ENCODE peak calls at places on chromosomes 2 and 18, in four cellular contexts. V is mammary epithelial cell; F is CD4-positive, alpha-beta T cell; Q is cardiac fibroblast. G is an unnamed sample.

GRCh38 chr2:38572167-38572566 is 30.6 kb downstream of the HNRNPLL start:
- DNase-seq in V (peak), F (no peak), Q (peak), G (no peak)

GRCh38 chr2:32418777-32419176 is 62.0 kb downstream of the BIRC6 start:
- DNase-seq in V (no peak), F (no peak), Q (peak), G (no peak)

GRCh38 chr2:235845245-235845644 is 322.9 kb downstream of the GBX2 start:
- DNase-seq in V (no peak), F (no peak), Q (no peak), G (no peak)

GRCh38 chr2:238256594-238257104 is 16.8 kb upstream of the HES6 start:
- DNase-seq in V (peak), F (peak), Q (peak), G (peak)

GRCh38 chr2:58699412-58699811 is 458.3 kb upstream of the FANCL start:
- DNase-seq in V (no peak), F (no peak), Q (no peak), G (no peak)

GRCh38 chr2:238489896-238490295 is 63.2 kb downstream of the ASB1 start:
- DNase-seq in V (no peak), F (no peak), Q (no peak), G (no peak)

GRCh38 chr18:27030403-27030802 is 154.7 kb downstream of the CHST9 start:
- DNase-seq in V (no peak), F (no peak), Q (no peak), G (no peak)

GRCh38 chr2:101983486-101983885 is 8.3 kb upstream of the IL1R2 start:
- DNase-seq in V (peak), F (no peak), Q (no peak), G (no peak)

GRCh38 chr18:9775172-9775571 is 67.1 kb downstream of the RAB31 start:
- DNase-seq in V (no peak), F (no peak), Q (no peak), G (no peak)

GRCh38 chr18:48958951-48959350 is 8.2 kb upstream of the SMAD7 start:
- DNase-seq in V (no peak), F (no peak), Q (no peak), G (no peak)

GRCh38 chr2:144401036-144401435 is 118.9 kb downstream of the ZEB2 start:
- DNase-seq in V (no peak), F (no peak), Q (no peak), G (no peak)

GRCh38 chr2:227503433-227504406 is 31.8 kb downstream of the AGFG1 start:
- DNase-seq in V (peak), F (no peak), Q (peak), G (no peak)

GRCh38 chr2:170354855-170355649 is 177.1 kb downstream of the MYO3B start:
- DNase-seq in V (no peak), F (no peak), Q (no peak), G (no peak)

GRCh38 chr18:48539406-48540328 is 836 bp downstream of the CTIF start:
- DNase-seq in V (peak), F (no peak), Q (peak), G (peak)

GRCh38 chr2:219368690-219369108 is 19.0 kb downstream of the DNPEP start:
- DNase-seq in V (peak), F (no peak), Q (peak), G (no peak)

GRCh38 chr2:162301151-162301804 is 17.2 kb downstream of the IFIH1 start:
- DNase-seq in V (peak), F (peak), Q (peak), G (no peak)

GRCh38 chr2:185608799-185609198 is 129.8 kb upstream of the FSIP2 start:
- DNase-seq in V (no peak), F (no peak), Q (peak), G (no peak)

GRCh38 chr2:184174493-184175112 is 423.7 kb upstream of the ZNF804A start:
- DNase-seq in V (no peak), F (no peak), Q (no peak), G (no peak)

GRCh38 chr2:95074663-95075439 is 46.8 kb downstream of the MRPS5 start:
- DNase-seq in V (no peak), F (peak), Q (no peak), G (no peak)

GRCh38 chr18:50757358-50757757 is 62.5 kb downstream of the MRO start:
- DNase-seq in V (no peak), F (no peak), Q (no peak), G (no peak)

GRCh38 chr2:235827585-235827992 is 333.7 kb downstream of the AGAP1 start:
- DNase-seq in V (no peak), F (no peak), Q (peak), G (no peak)

GRCh38 chr2:30927561-30928075 is 120.4 kb upstream of the CAPN13 start:
- DNase-seq in V (no peak), F (no peak), Q (no peak), G (no peak)

GRCh38 chr2:233210843-233211600 is 40.5 kb upstream of the ATG16L1 start:
- DNase-seq in V (peak), F (no peak), Q (peak), G (no peak)

GRCh38 chr2:46461716-46462171 is 17.6 kb upstream of the TMEM247 start:
- DNase-seq in V (no peak), F (no peak), Q (no peak), G (no peak)

GRCh38 chr2:23713352-23713751 is 213.6 kb downstream of the ATAD2B start:
- DNase-seq in V (no peak), F (no peak), Q (no peak), G (no peak)

GRCh38 chr2:175402591-175402990 is 221.1 kb upstream of the ATP5MC3 start:
- DNase-seq in V (no peak), F (no peak), Q (no peak), G (no peak)
- TF ChIP-seq CTCF in V (no peak), F (no peak), Q (no peak), G (no peak)

GRCh38 chr2:54660752-54661151 is 62.7 kb upstream of the EML6 start:
- DNase-seq in V (no peak), F (no peak), Q (no peak), G (no peak)
- TF ChIP-seq CTCF in V (no peak), F (no peak), Q (no peak), G (no peak)

DNA sequence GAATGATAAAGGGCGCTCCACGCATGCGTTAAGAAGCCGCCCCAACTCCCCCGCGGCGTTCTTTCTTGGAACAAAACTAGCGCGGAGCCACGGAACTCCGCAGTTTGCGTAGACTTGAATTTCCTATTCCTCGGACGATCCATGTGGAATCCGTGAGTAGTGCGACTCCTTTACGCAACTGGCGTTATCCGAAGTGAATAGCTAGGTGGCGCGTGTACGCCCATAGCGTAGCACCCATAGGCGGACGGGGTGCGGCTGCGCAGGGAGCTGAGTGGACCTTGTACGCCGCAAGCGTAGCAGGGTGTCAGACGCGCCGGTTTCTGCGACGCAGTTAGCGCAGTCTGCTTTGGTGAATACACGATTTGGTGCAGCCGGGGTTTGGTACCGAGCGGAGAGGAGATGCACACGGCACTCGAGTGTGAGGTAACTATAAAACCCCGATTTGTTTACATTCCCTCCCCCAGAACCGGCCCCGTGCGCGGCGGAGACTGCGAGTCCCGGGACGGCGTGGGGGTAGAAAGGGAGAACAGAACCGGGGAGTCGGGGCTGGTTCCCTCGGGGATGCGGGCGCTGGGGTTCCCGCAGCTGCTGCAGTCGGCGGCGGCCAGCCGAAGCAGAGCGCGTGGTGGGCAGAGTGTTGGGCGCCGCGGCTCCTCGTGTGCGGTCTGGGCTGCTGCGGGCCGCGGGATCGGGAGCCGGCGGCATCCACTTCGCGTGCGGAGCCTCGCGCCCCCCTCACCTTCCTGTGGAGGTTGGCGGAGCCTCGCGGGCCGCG is at the start of gene SLC39A10:
- DNase-seq in V (peak), F (peak), Q (peak), G (peak)
- TF ChIP-seq CTCF in V (no peak), F (no peak), Q (no peak), G (peak)

GRCh38 chr18:78884502-78884901 is 95.1 kb upstream of the SALL3 start:
- DNase-seq in V (no peak), F (no peak), Q (no peak), G (no peak)
- TF ChIP-seq CTCF in V (no peak), F (no peak), Q (no peak), G (no peak)

DNA sequence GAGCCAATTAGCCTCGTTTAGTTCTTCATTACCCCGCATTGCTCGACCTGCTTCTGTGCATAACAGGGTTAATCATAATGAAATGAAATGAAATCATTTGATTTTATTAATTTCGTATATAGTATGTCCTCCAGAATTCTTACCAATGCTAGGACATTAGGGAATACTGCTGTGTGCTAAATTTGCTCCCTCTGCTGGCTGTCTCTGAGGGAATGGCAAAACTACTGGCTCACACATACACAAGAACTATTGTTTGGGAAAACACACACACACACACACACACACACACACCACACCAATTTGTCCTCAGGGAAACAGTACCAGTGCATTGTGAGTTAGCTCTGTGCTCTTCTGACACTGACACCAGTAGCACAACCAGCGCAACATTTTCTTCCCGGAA is 273.3 kb upstream of the TCF4 start:
- DNase-seq in V (peak), F (no peak), Q (peak), G (no peak)
- TF ChIP-seq CTCF in V (peak), F (no peak), Q (peak), G (no peak)

GRCh38 chr2:124986136-124986535 is 961.0 kb downstream of the CNTNAP5 start:
- DNase-seq in V (no peak), F (no peak), Q (no peak), G (no peak)
- TF ChIP-seq CTCF in V (no peak), F (no peak), Q (no peak), G (no peak)

GRCh38 chr2:179991344-179991743 is 15.8 kb downstream of the CWC22 start:
- DNase-seq in V (no peak), F (no peak), Q (no peak), G (no peak)
- TF ChIP-seq CTCF in V (no peak), F (no peak), Q (peak), G (peak)

GRCh38 chr18:79935499-79935898 is 16.0 kb downstream of the SLC66A2 start:
- DNase-seq in V (no peak), F (no peak), Q (no peak), G (no peak)

GRCh38 chr18:79932907-79933306 is 18.5 kb downstream of the SLC66A2 start:
- DNase-seq in V (no peak), F (no peak), Q (no peak), G (no peak)

GRCh38 chr18:79935098-79935480 is 16.4 kb downstream of the SLC66A2 start:
- DNase-seq in V (no peak), F (no peak), Q (no peak), G (no peak)

GRCh38 chr18:79934311-79935097 is 16.9 kb downstream of the SLC66A2 start:
- DNase-seq in V (no peak), F (no peak), Q (no peak), G (no peak)

GRCh38 chr18:79933765-79934164 is 17.7 kb downstream of the SLC66A2 start:
- DNase-seq in V (no peak), F (no peak), Q (peak), G (no peak)
- TF ChIP-seq CTCF in V (no peak), F (no peak), Q (peak), G (no peak)

GRCh38 chr2:168490916-168491605 is 35.0 kb downstream of the CERS6 start:
- DNase-seq in V (no peak), F (no peak), Q (peak), G (no peak)

GRCh38 chr2:168490015-168490874 is 34.2 kb downstream of the CERS6 start:
- DNase-seq in V (peak), F (no peak), Q (peak), G (peak)

GRCh38 chr2:168499500-168499899 is 43.4 kb downstream of the CERS6 start:
- DNase-seq in V (no peak), F (no peak), Q (no peak), G (no peak)

GRCh38 chr2:168495524-168495923 is 39.5 kb downstream of the CERS6 start:
- DNase-seq in V (no peak), F (no peak), Q (no peak), G (peak)

GRCh38 chr2:168494190-168494711 is 38.2 kb downstream of the CERS6 start:
- DNase-seq in V (no peak), F (no peak), Q (peak), G (no peak)
- TF ChIP-seq CTCF in V (peak), F (no peak), Q (peak), G (no peak)

DNA sequence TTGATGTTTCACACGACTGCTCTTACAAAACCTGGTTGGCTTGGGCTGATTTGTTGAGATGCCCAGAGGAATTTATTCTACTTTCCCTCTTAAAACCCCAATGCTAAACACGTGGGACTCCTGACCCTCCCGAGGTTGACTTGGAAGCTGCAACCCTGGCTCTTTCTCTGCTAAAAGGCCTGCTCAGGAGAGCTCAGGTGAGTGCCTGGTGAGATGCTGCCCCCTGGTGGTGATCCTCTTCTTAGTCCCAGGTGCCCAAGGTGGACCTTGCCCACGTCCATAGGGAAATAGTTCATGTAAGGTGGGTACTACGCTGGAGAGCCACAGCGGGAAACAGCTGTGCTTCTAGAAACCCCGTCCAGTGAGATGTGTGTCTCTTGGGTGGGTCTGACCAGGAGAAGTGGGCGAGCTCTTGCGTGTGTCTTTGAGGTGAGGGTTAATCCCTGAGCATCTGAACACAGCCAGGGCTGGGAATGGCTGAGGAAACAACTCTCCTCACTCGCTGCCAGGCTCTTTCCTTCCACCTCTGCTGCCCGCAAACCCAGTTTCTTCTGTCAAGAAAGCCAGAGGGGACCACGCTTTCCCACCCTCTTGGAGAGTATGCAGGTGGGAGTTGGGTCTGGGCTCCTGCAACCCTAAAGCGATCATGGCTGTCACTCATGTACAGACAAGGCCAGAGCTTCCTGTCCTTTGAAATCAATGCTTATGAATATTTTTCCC is 25.5 kb upstream of the PXDN start:
- DNase-seq in V (peak), F (no peak), Q (peak), G (peak)
- TF ChIP-seq CTCF in V (peak), F (peak), Q (peak), G (peak)